ENCODE peak calls at places on chromosomes 12 and 14, in five cellular contexts. Z is glomerular endothelial cell; Q is tibial artery; R is natural killer cell treated with Interleukin-12 subunit alpha and Interleukin-12 subunit beta and Interleukin-15 and Interleukin-18, amount 100 ng/mL, for 72 hours; O is posterior vena cava. B is an unnamed sample.

GRCh38 chr12:12823811-12824210 is 10.7 kb downstream of the DDX47 start:
- DNase-seq in Z (no peak), Q (no peak), R (no peak), O (no peak), B (no peak)

GRCh38 chr14:104827173-104828055 is 26.5 kb downstream of the ZBTB42 start:
- DNase-seq in Z (no peak), Q (peak; percentile 37), R (no peak), O (peak; percentile 82), B (peak; percentile 91)

GRCh38 chr12:67589078-67589477 is 59.5 kb upstream of the DYRK2 start:
- DNase-seq in Z (no peak), Q (no peak), R (no peak), O (no peak), B (no peak)

GRCh38 chr12:132583736-132584135 is 26.6 kb downstream of the LRCOL1 start:
- DNase-seq in Z (no peak), Q (no peak), R (no peak), O (no peak), B (no peak)

GRCh38 chr14:52692248-52692962 is 3.0 kb downstream of the ERO1A start:
- DNase-seq in Z (no peak), Q (no peak), R (no peak), O (no peak), B (no peak)

GRCh38 chr12:91781114-91781513 is 364.5 kb downstream of the BTG1 start:
- DNase-seq in Z (no peak), Q (no peak), R (no peak), O (no peak), B (no peak)

GRCh38 chr14:36822671-36823070 is 161.0 kb downstream of the PAX9 start:
- DNase-seq in Z (no peak), Q (no peak), R (no peak), O (no peak), B (no peak)

GRCh38 chr12:54000774-54001114 is 783 bp downstream of the HOXC9 start:
- DNase-seq in Z (no peak), Q (no peak), R (no peak), O (no peak), B (no peak)

GRCh38 chr12:86719381-86719780 is 463.2 kb upstream of the MGAT4C start:
- DNase-seq in Z (no peak), Q (no peak), R (no peak), O (no peak), B (no peak)

GRCh38 chr12:113186033-113186365 is 478 bp downstream of the RITA1 start:
- DNase-seq in Z (no peak), Q (no peak), R (no peak), O (no peak), B (no peak)

GRCh38 chr14:59629384-59630158 is 53.0 kb upstream of the CCDC175 start:
- DNase-seq in Z (no peak), Q (no peak), R (no peak), O (no peak), B (no peak)

B was measured in chondrocyte.